ENCODE peak calls at places on chromosomes 5 and 9, in four cellular contexts. Y, I, W and E are unnamed samples.

GRCh38 chr9:72633966-72634365 is 112.6 kb downstream of the TMC1 start:
- DNase-seq in I (no peak), W (no peak), Y (no peak), E (no peak)

GRCh38 chr5:146878471-146879172 is at the start of gene PPP2R2B:
- DNase-seq in I (peak; percentile 86), W (no peak), Y (no peak), E (no peak)

GRCh38 chr9:123784513-123784912 is 145.4 kb downstream of the DENND1A start:
- DNase-seq in I (no peak), Y (no peak), W (no peak), E (no peak)

GRCh38 chr5:15463231-15463630 is 36.7 kb upstream of the FBXL7 start:
- DNase-seq in Y (no peak), W (no peak), I (no peak), E (no peak)

GRCh38 chr5:163105456-163105855 is 331.9 kb upstream of the CCNG1 start:
- DNase-seq in Y (no peak), I (no peak), W (no peak), E (no peak)

GRCh38 chr9:124506931-124507879 is at the start of gene NR5A1:
- DNase-seq in Y (peak; percentile 42), W (no peak), I (peak; percentile 34), E (no peak)

GRCh38 chr5:65721050-65721774 is 697 bp downstream of the SGTB start:
- DNase-seq in W (no peak), I (peak; percentile 72), Y (peak; percentile 66), E (peak; percentile 46)

GRCh38 chr9:126320158-126320922 is 6.3 kb upstream of the MVB12B start:
- DNase-seq in W (no peak), I (no peak), Y (no peak), E (no peak)

GRCh38 chr5:122101636-122102285 is 23.7 kb upstream of the LOX start:
- DNase-seq in W (no peak), Y (peak; percentile 23), I (peak; percentile 23), E (no peak)

GRCh38 chr5:77167695-77168111 is 42.8 kb upstream of the PDE8B start:
- DNase-seq in I (no peak), W (no peak), Y (no peak), E (peak; percentile 87)

GRCh38 chr5:32916648-32917047 is 205.5 kb downstream of the NPR3 start:
- DNase-seq in I (no peak), Y (peak; percentile 33), W (no peak), E (peak; percentile 13)

GRCh38 chr5:124735169-124735858 is 11.1 kb downstream of the ZNF608 start:
- DNase-seq in W (no peak), Y (no peak), I (peak; percentile 80), E (no peak)

GRCh38 chr5:8216921-8217320 is 348.0 kb downstream of the MTRR start:
- DNase-seq in I (no peak), Y (no peak), W (no peak), E (no peak)

GRCh38 chr9:29394855-29395254 is 1821.6 kb upstream of the C9orf72 start:
- DNase-seq in W (no peak), I (no peak), Y (no peak), E (no peak)

GRCh38 chr9:35733109-35733541 is 659 bp downstream of the CREB3 start:
- DNase-seq in W (no peak), Y (peak; percentile 60), I (peak; percentile 43), E (peak; percentile 78)

GRCh38 chr5:175692235-175692995 is 34.5 kb downstream of the HRH2 start:
- DNase-seq in Y (no peak), I (no peak), W (no peak), E (no peak)

GRCh38 chr9:16133556-16134227 is 580.8 kb downstream of the CCDC171 start:
- DNase-seq in I (peak; percentile 51), W (no peak), Y (peak; percentile 63), E (peak; percentile 49)

GRCh38 chr9:7145361-7146069 is 387.7 kb downstream of the KDM4C start:
- DNase-seq in W (no peak), I (no peak), Y (no peak), E (no peak)

GRCh38 chr5:181070523-181070922 is 30.5 kb downstream of the BTNL9 start:
- DNase-seq in W (no peak), I (no peak), Y (no peak), E (no peak)

GRCh38 chr5:135069016-135069770 is 35.2 kb upstream of the PITX1 start:
- DNase-seq in I (no peak), Y (no peak), W (no peak), E (no peak)

GRCh38 chr5:78654386-78654785 is 5.8 kb upstream of the LHFPL2 start:
- DNase-seq in W (no peak), Y (no peak), I (no peak), E (no peak)

GRCh38 chr5:78653969-78654368 is 5.4 kb upstream of the LHFPL2 start:
- DNase-seq in I (no peak), Y (no peak), W (no peak), E (no peak)

GRCh38 chr5:78651468-78651867 is 2.9 kb upstream of the LHFPL2 start:
- DNase-seq in I (no peak), Y (no peak), W (no peak), E (no peak)

GRCh38 chr5:78650562-78650930 is 2.0 kb upstream of the LHFPL2 start:
- DNase-seq in W (no peak), Y (peak; percentile 37), I (no peak), E (no peak)

GRCh38 chr5:78653031-78653430 is 4.5 kb upstream of the LHFPL2 start:
- DNase-seq in I (no peak), W (no peak), Y (no peak), E (no peak)
- TF ChIP-seq PBX3 in I (no peak), W (no peak), Y (no peak), E (no peak)

GRCh38 chr5:178348356-178349146 is 115.9 kb upstream of the PHYKPL start:
- DNase-seq in Y (no peak), I (peak; percentile 73), W (no peak), E (no peak)
- TF ChIP-seq PBX3 in Y (no peak), I (no peak), W (no peak), E (no peak)

GRCh38 chr5:149399775-149400174 is 20.7 kb upstream of the IL17B start:
- DNase-seq in Y (no peak), W (no peak), I (no peak), E (no peak)

GRCh38 chr5:149392718-149393117 is 13.6 kb upstream of the IL17B start:
- DNase-seq in Y (no peak), W (no peak), I (no peak), E (peak; percentile 28)

GRCh38 chr5:149400304-149400703 is 21.2 kb upstream of the IL17B start:
- DNase-seq in W (no peak), I (no peak), Y (peak; percentile 42), E (no peak)

GRCh38 chr5:149402291-149402690 is 23.2 kb upstream of the IL17B start:
- DNase-seq in Y (no peak), I (no peak), W (no peak), E (no peak)

DNA sequence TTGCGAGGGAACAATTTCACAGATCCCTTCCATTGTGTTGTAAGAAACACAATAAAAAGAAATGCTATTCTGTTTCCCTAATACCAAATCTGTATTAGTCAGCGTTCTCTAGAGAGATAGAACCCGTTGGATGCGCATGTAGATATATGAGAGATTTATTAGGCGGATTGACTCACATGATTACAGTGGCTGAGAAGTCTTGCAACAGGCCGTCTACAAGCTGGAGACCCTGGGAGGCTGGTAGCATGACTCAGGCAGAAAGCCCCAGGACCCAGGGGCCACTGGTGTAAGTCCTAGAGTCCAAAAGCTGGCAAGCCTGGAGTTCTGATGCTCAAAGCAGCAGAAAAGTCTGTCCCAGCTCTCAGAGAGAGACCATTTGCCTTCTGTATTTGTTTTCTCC is 18.4 kb upstream of the IL17B start:
- DNase-seq in I (no peak), W (no peak), Y (no peak), E (peak; percentile 52)
- TF ChIP-seq PBX3 in I (no peak), W (no peak), Y (no peak), E (no peak)

DNA sequence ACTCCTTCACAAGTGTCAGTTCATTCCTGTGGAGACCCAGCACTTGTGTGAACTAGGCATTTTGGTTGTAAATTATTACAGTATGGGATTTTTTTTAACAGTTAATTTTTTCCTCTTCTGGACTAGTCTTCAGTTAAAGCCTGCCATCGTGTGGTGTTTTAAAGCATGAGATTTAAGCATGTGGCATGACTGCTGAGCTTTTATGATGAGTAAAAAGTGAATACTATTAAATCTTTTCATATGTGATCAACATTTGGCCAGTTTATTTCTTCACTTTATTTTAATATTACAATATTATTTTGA is 25.0 kb downstream of the LMNB1 start:
- DNase-seq in Y (peak; percentile 20), W (no peak), I (peak; percentile 24), E (peak; percentile 41)
- TF ChIP-seq PBX3 in Y (no peak), W (no peak), I (no peak), E (no peak)

GRCh38 chr5:84303315-84303714 is 81.4 kb downstream of the EDIL3 start:
- DNase-seq in W (no peak), I (no peak), Y (no peak), E (no peak)

GRCh38 chr5:84304591-84304990 is 80.1 kb downstream of the EDIL3 start:
- DNase-seq in W (no peak), Y (no peak), I (no peak), E (no peak)

GRCh38 chr5:84301535-84301934 is 83.1 kb downstream of the EDIL3 start:
- DNase-seq in W (no peak), Y (no peak), I (no peak), E (peak; percentile 13)

DNA sequence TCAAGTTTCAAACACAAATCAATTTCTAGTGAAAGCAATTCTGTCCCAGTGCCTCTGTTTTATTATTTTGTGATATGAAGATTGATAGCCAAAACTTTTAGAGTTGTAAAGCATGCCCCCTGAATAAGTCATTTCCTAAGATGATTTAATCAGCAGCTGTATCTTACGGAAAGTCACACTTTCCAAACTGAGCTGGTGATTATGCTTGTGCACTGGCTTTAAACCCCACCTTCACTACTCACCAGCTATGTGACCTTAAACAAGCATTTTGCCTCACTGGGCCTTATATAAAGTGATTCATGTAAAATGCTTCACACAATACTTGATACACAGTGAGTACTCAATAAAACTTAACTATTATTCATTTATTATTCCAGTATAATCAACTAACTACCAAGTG is 78.1 kb downstream of the EDIL3 start:
- DNase-seq in W (no peak), Y (no peak), I (no peak), E (no peak)
- TF ChIP-seq PBX3 in W (no peak), Y (no peak), I (no peak), E (no peak)

GRCh38 chr5:14158890-14159666 is 15.9 kb downstream of the TRIO start:
- DNase-seq in W (no peak), Y (no peak), I (no peak), E (no peak)

GRCh38 chr5:14161825-14162556 is 18.8 kb downstream of the TRIO start:
- DNase-seq in Y (no peak), W (no peak), I (no peak), E (no peak)

GRCh38 chr5:14157494-14157782 is 14.3 kb downstream of the TRIO start:
- DNase-seq in W (no peak), Y (no peak), I (no peak), E (no peak)

GRCh38 chr5:14156611-14157493 is 13.7 kb downstream of the TRIO start:
- DNase-seq in I (peak; percentile 45), Y (peak; percentile 34), W (peak; percentile 67), E (peak; percentile 77)

GRCh38 chr5:14160116-14160515 is 17.0 kb downstream of the TRIO start:
- DNase-seq in W (no peak), Y (no peak), I (no peak), E (no peak)
- TF ChIP-seq PBX3 in W (no peak), Y (no peak), I (no peak), E (no peak)